ENCODE peak calls at places on chromosomes 4 and X, in ten cellular contexts. One of them, this sample, is unnamed.

GRCh38 chrX:39729834-39730670 is 367.7 kb downstream of the BCOR start:
- DNase-seq in suprapubic skin: no peak
- DNase-seq in head of caudate nucleus: no peak
- DNase-seq in A549: no peak
- DNase-seq in NCI-H146: peak
- DNase-seq in NCI-H1092: no peak
- DNase-seq in activated CD8-positive, alpha-beta memory T cell treated with anti-CD3 and anti-CD28 coated beads, Interleukin-2, amount 10 ng/mL, durations not matched to agents 7 days and 5 days: no peak
- DNase-seq in stimulated activated CD4-positive, alpha-beta T cell treated with anti-CD3 and anti-CD28 coated beads, Interleukin-2, amount 100 ng/mL, for 24 hours: no peak
- DNase-seq in non-pigmented ciliary epithelial cell: no peak
- DNase-seq in EL: no peak
- DNase-seq in this sample: no peak

GRCh38 chrX:124018031-124018430 is 56.5 kb downstream of the STAG2 start:
- DNase-seq in suprapubic skin: no peak
- DNase-seq in head of caudate nucleus: no peak
- DNase-seq in A549: no peak
- DNase-seq in NCI-H146: no peak
- DNase-seq in NCI-H1092: no peak
- DNase-seq in activated CD8-positive, alpha-beta memory T cell treated with anti-CD3 and anti-CD28 coated beads, Interleukin-2, amount 10 ng/mL, durations not matched to agents 7 days and 5 days: no peak
- DNase-seq in stimulated activated CD4-positive, alpha-beta T cell treated with anti-CD3 and anti-CD28 coated beads, Interleukin-2, amount 100 ng/mL, for 24 hours: no peak
- DNase-seq in non-pigmented ciliary epithelial cell: no peak
- DNase-seq in EL: no peak
- DNase-seq in this sample: no peak

GRCh38 chr4:3293410-3294391 is 880 bp downstream of the RGS12 start:
- DNase-seq in suprapubic skin: peak
- DNase-seq in head of caudate nucleus: no peak
- DNase-seq in A549: no peak
- DNase-seq in NCI-H146: no peak
- DNase-seq in NCI-H1092: no peak
- DNase-seq in activated CD8-positive, alpha-beta memory T cell treated with anti-CD3 and anti-CD28 coated beads, Interleukin-2, amount 10 ng/mL, durations not matched to agents 7 days and 5 days: peak
- DNase-seq in stimulated activated CD4-positive, alpha-beta T cell treated with anti-CD3 and anti-CD28 coated beads, Interleukin-2, amount 100 ng/mL, for 24 hours: peak
- DNase-seq in non-pigmented ciliary epithelial cell: no peak
- DNase-seq in EL: no peak
- DNase-seq in this sample: peak

GRCh38 chr4:2049811-2050210 is 9.3 kb upstream of the NAT8L start:
- DNase-seq in suprapubic skin: peak
- DNase-seq in head of caudate nucleus: no peak
- DNase-seq in A549: no peak
- DNase-seq in NCI-H146: no peak
- DNase-seq in NCI-H1092: no peak
- DNase-seq in activated CD8-positive, alpha-beta memory T cell treated with anti-CD3 and anti-CD28 coated beads, Interleukin-2, amount 10 ng/mL, durations not matched to agents 7 days and 5 days: no peak
- DNase-seq in stimulated activated CD4-positive, alpha-beta T cell treated with anti-CD3 and anti-CD28 coated beads, Interleukin-2, amount 100 ng/mL, for 24 hours: no peak
- DNase-seq in non-pigmented ciliary epithelial cell: no peak
- DNase-seq in EL: no peak
- DNase-seq in this sample: no peak

GRCh38 chr4:104345598-104346242 is 149.0 kb downstream of the CXXC4 start:
- DNase-seq in suprapubic skin: no peak
- DNase-seq in head of caudate nucleus: no peak
- DNase-seq in A549: no peak
- DNase-seq in NCI-H146: no peak
- DNase-seq in NCI-H1092: no peak
- DNase-seq in activated CD8-positive, alpha-beta memory T cell treated with anti-CD3 and anti-CD28 coated beads, Interleukin-2, amount 10 ng/mL, durations not matched to agents 7 days and 5 days: no peak
- DNase-seq in stimulated activated CD4-positive, alpha-beta T cell treated with anti-CD3 and anti-CD28 coated beads, Interleukin-2, amount 100 ng/mL, for 24 hours: no peak
- DNase-seq in non-pigmented ciliary epithelial cell: no peak
- DNase-seq in EL: no peak
- DNase-seq in this sample: no peak

GRCh38 chr4:156638925-156639605 is 332.5 kb downstream of the PDGFC start:
- DNase-seq in suprapubic skin: no peak
- DNase-seq in head of caudate nucleus: no peak
- DNase-seq in A549: no peak
- DNase-seq in NCI-H146: no peak
- DNase-seq in NCI-H1092: no peak
- DNase-seq in activated CD8-positive, alpha-beta memory T cell treated with anti-CD3 and anti-CD28 coated beads, Interleukin-2, amount 10 ng/mL, durations not matched to agents 7 days and 5 days: no peak
- DNase-seq in stimulated activated CD4-positive, alpha-beta T cell treated with anti-CD3 and anti-CD28 coated beads, Interleukin-2, amount 100 ng/mL, for 24 hours: no peak
- DNase-seq in non-pigmented ciliary epithelial cell: peak
- DNase-seq in EL: peak
- DNase-seq in this sample: no peak

GRCh38 chr4:54318904-54319303 is 89.8 kb downstream of the PDGFRA start:
- DNase-seq in suprapubic skin: no peak
- DNase-seq in head of caudate nucleus: no peak
- DNase-seq in A549: peak
- DNase-seq in NCI-H146: peak
- DNase-seq in NCI-H1092: no peak
- DNase-seq in activated CD8-positive, alpha-beta memory T cell treated with anti-CD3 and anti-CD28 coated beads, Interleukin-2, amount 10 ng/mL, durations not matched to agents 7 days and 5 days: no peak
- DNase-seq in stimulated activated CD4-positive, alpha-beta T cell treated with anti-CD3 and anti-CD28 coated beads, Interleukin-2, amount 100 ng/mL, for 24 hours: no peak
- DNase-seq in non-pigmented ciliary epithelial cell: peak
- DNase-seq in EL: peak
- DNase-seq in this sample: no peak

GRCh38 chr4:4430492-4431195 is 43.7 kb downstream of the NSG1 start:
- DNase-seq in suprapubic skin: no peak
- DNase-seq in head of caudate nucleus: peak
- DNase-seq in A549: peak
- DNase-seq in NCI-H146: peak
- DNase-seq in NCI-H1092: no peak
- DNase-seq in activated CD8-positive, alpha-beta memory T cell treated with anti-CD3 and anti-CD28 coated beads, Interleukin-2, amount 10 ng/mL, durations not matched to agents 7 days and 5 days: peak
- DNase-seq in stimulated activated CD4-positive, alpha-beta T cell treated with anti-CD3 and anti-CD28 coated beads, Interleukin-2, amount 100 ng/mL, for 24 hours: peak
- DNase-seq in non-pigmented ciliary epithelial cell: peak
- DNase-seq in EL: peak
- DNase-seq in this sample: peak

GRCh38 chrX:78652971-78653822 is 5.9 kb downstream of the RTL3 start:
- DNase-seq in suprapubic skin: no peak
- DNase-seq in head of caudate nucleus: no peak
- DNase-seq in A549: peak
- DNase-seq in NCI-H146: no peak
- DNase-seq in NCI-H1092: no peak
- DNase-seq in activated CD8-positive, alpha-beta memory T cell treated with anti-CD3 and anti-CD28 coated beads, Interleukin-2, amount 10 ng/mL, durations not matched to agents 7 days and 5 days: peak
- DNase-seq in stimulated activated CD4-positive, alpha-beta T cell treated with anti-CD3 and anti-CD28 coated beads, Interleukin-2, amount 100 ng/mL, for 24 hours: no peak
- DNase-seq in non-pigmented ciliary epithelial cell: no peak
- DNase-seq in EL: peak
- DNase-seq in this sample: no peak

GRCh38 chrX:69031971-69032391 is 133.3 kb downstream of the PJA1 start:
- DNase-seq in suprapubic skin: no peak
- DNase-seq in head of caudate nucleus: no peak
- DNase-seq in A549: no peak
- DNase-seq in NCI-H146: no peak
- DNase-seq in NCI-H1092: no peak
- DNase-seq in activated CD8-positive, alpha-beta memory T cell treated with anti-CD3 and anti-CD28 coated beads, Interleukin-2, amount 10 ng/mL, durations not matched to agents 7 days and 5 days: no peak
- DNase-seq in stimulated activated CD4-positive, alpha-beta T cell treated with anti-CD3 and anti-CD28 coated beads, Interleukin-2, amount 100 ng/mL, for 24 hours: no peak
- DNase-seq in non-pigmented ciliary epithelial cell: no peak
- DNase-seq in EL: no peak
- DNase-seq in this sample: no peak

GRCh38 chr4:182179105-182179504 is 64.1 kb upstream of the TENM3 start:
- DNase-seq in suprapubic skin: no peak
- DNase-seq in head of caudate nucleus: no peak
- DNase-seq in A549: no peak
- DNase-seq in NCI-H146: peak
- DNase-seq in NCI-H1092: peak
- DNase-seq in activated CD8-positive, alpha-beta memory T cell treated with anti-CD3 and anti-CD28 coated beads, Interleukin-2, amount 10 ng/mL, durations not matched to agents 7 days and 5 days: no peak
- DNase-seq in stimulated activated CD4-positive, alpha-beta T cell treated with anti-CD3 and anti-CD28 coated beads, Interleukin-2, amount 100 ng/mL, for 24 hours: no peak
- DNase-seq in non-pigmented ciliary epithelial cell: no peak
- DNase-seq in EL: peak
- DNase-seq in this sample: no peak

GRCh38 chrX:13778916-13779315 is 38.0 kb downstream of the GPM6B start:
- DNase-seq in suprapubic skin: no peak
- DNase-seq in head of caudate nucleus: no peak
- DNase-seq in A549: no peak
- DNase-seq in NCI-H146: peak
- DNase-seq in NCI-H1092: no peak
- DNase-seq in activated CD8-positive, alpha-beta memory T cell treated with anti-CD3 and anti-CD28 coated beads, Interleukin-2, amount 10 ng/mL, durations not matched to agents 7 days and 5 days: no peak
- DNase-seq in stimulated activated CD4-positive, alpha-beta T cell treated with anti-CD3 and anti-CD28 coated beads, Interleukin-2, amount 100 ng/mL, for 24 hours: no peak
- DNase-seq in non-pigmented ciliary epithelial cell: no peak
- DNase-seq in EL: peak
- DNase-seq in this sample: no peak

GRCh38 chr4:53586121-53586816 is 5.0 kb downstream of the LNX1 start:
- DNase-seq in suprapubic skin: no peak
- DNase-seq in head of caudate nucleus: no peak
- DNase-seq in A549: no peak
- DNase-seq in NCI-H146: no peak
- DNase-seq in NCI-H1092: no peak
- DNase-seq in activated CD8-positive, alpha-beta memory T cell treated with anti-CD3 and anti-CD28 coated beads, Interleukin-2, amount 10 ng/mL, durations not matched to agents 7 days and 5 days: no peak
- DNase-seq in stimulated activated CD4-positive, alpha-beta T cell treated with anti-CD3 and anti-CD28 coated beads, Interleukin-2, amount 100 ng/mL, for 24 hours: no peak
- DNase-seq in non-pigmented ciliary epithelial cell: peak
- DNase-seq in EL: peak
- DNase-seq in this sample: no peak

This sample was measured in activated CD4-positive, alpha-beta memory T cell treated with anti-CD3 and anti-CD28 coated beads, Interleukin-2, amount 10 ng/mL, durations not matched to agents 7 days and 5 days.